ENCODE peak calls at places on chromosomes 12 and 14, in seven cellular contexts. F, Q, H, O, J, S and Y are unnamed samples.

GRCh38 chr12:90970471-90970870 is 15.5 kb upstream of the CCER1 start:
- DNase-seq in J (no peak), S (no peak), H (no peak), O (peak; percentile 12), F (peak; percentile 31), Q (no peak), Y (peak; percentile 29)

GRCh38 chr14:50257728-50258127 is 26.4 kb upstream of the SOS2 start:
- DNase-seq in O (no peak), S (no peak), Q (no peak), H (no peak), J (no peak), F (no peak), Y (no peak)

GRCh38 chr12:14310866-14311265 is 54.6 kb upstream of the ATF7IP start:
- DNase-seq in J (no peak), S (no peak), H (no peak), Q (no peak), F (no peak), O (no peak), Y (no peak)

GRCh38 chr12:131573631-131574396 is 137.1 kb upstream of the SFSWAP start:
- DNase-seq in J (no peak), Q (no peak), S (no peak), H (no peak), O (no peak), F (no peak), Y (no peak)

GRCh38 chr12:66693901-66694513 is 15.1 kb upstream of the GRIP1 start:
- DNase-seq in O (peak; percentile 69), S (peak; percentile 68), Q (peak; percentile 16), F (peak; percentile 69), H (peak; percentile 25), J (no peak), Y (peak; percentile 44)

GRCh38 chr12:20214286-20214685 is 154.1 kb upstream of the PDE3A start:
- DNase-seq in J (no peak), Q (no peak), H (peak; percentile 30), O (peak; percentile 48), S (no peak), F (no peak), Y (no peak)

GRCh38 chr14:97106609-97107008 is 309.4 kb downstream of the VRK1 start:
- DNase-seq in J (no peak), S (no peak), O (no peak), F (no peak), Q (no peak), H (no peak), Y (no peak)

GRCh38 chr12:106096376-106096775 is 42.4 kb downstream of the NUAK1 start:
- DNase-seq in S (no peak), H (no peak), O (no peak), J (no peak), F (peak; percentile 18), Q (no peak), Y (no peak)

GRCh38 chr12:62466018-62466595 is 519 bp upstream of the MON2 start:
- DNase-seq in Q (peak; percentile 32), O (peak; percentile 32), H (no peak), S (no peak), F (peak; percentile 33), J (peak; percentile 44), Y (no peak)

GRCh38 chr12:93778306-93778705 is 101.1 kb downstream of the CRADD start:
- DNase-seq in Q (no peak), S (no peak), J (no peak), F (peak; percentile 44), H (peak; percentile 81), O (peak; percentile 88), Y (no peak)

GRCh38 chr12:102326987-102327386 is 129.4 kb upstream of the PMCH start:
- DNase-seq in J (no peak), H (no peak), S (no peak), O (peak; percentile 7), Q (no peak), F (no peak), Y (no peak)

GRCh38 chr14:78758333-78758732 is 588.2 kb downstream of the NRXN3 start:
- DNase-seq in O (peak; percentile 17), J (no peak), S (peak; percentile 36), F (peak; percentile 63), Q (peak; percentile 16), H (no peak), Y (no peak)

GRCh38 chr12:57603758-57604453 is 718 bp upstream of the DTX3 start:
- DNase-seq in Q (no peak), F (peak; percentile 67), S (no peak), J (no peak), H (no peak), O (peak; percentile 39), Y (no peak)

GRCh38 chr12:19946549-19946948 is 421.8 kb upstream of the PDE3A start:
- DNase-seq in F (peak; percentile 46), H (peak; percentile 98), O (peak; percentile 98), J (no peak), S (peak; percentile 42), Q (no peak), Y (peak; percentile 77)

GRCh38 chr14:95496690-95497241 is 19.7 kb downstream of the SYNE3 start:
- DNase-seq in S (peak; percentile 81), H (no peak), F (no peak), Q (no peak), J (no peak), O (peak; percentile 67), Y (no peak)

GRCh38 chr12:79897617-79898016 is 37.3 kb downstream of the PPP1R12A start:
- DNase-seq in O (peak; percentile 95), H (peak; percentile 81), S (peak; percentile 89), F (peak; percentile 85), J (no peak), Q (no peak), Y (peak; percentile 82)

GRCh38 chr12:8629486-8630033 is 16.9 kb upstream of the AICDA start:
- DNase-seq in J (no peak), H (peak; percentile 17), F (peak; percentile 43), S (no peak), O (no peak), Q (no peak), Y (no peak)

GRCh38 chr12:25801621-25802243 is 156.8 kb upstream of the RASSF8 start:
- DNase-seq in H (no peak), S (no peak), O (no peak), Q (no peak), F (peak; percentile 47), J (no peak), Y (no peak)